ENCODE peak calls at places on chromosomes 13 and 19, in five cellular contexts. P is ascending aorta, L is testis, K is IMR-90, G is tibial nerve. R is an unnamed sample. For H3K4me1 and H3K36me3, the result is how much of the 10 kb centered on the place peaks cover.

GRCh38 chr13:33446821-33447481 is 161.4 kb upstream of the STARD13 start:
- DNase-seq in P (no peak), L (no peak), K (no peak), G (no peak), R (no peak)

GRCh38 chr19:13102666-13103584 is at the start of gene LYL1:
- DNase-seq in P (no peak), L (peak), K (no peak), G (peak), R (no peak)

GRCh38 chr19:31329819-31330218 is 19.4 kb downstream of the TSHZ3 start:
- DNase-seq in P (no peak), L (no peak), K (no peak), G (no peak), R (no peak)

GRCh38 chr13:77779461-77780272 is 82.2 kb downstream of the SLAIN1 start:
- DNase-seq in P (no peak), L (peak), K (peak), G (peak), R (peak)

GRCh38 chr13:102550507-102550906 is 46.3 kb upstream of the TPP2 start:
- DNase-seq in P (no peak), L (no peak), K (no peak), G (no peak), R (no peak)

GRCh38 chr13:66483712-66484111 is 746.4 kb downstream of the PCDH9 start:
- DNase-seq in P (no peak), L (peak), K (no peak), G (no peak), R (no peak)

GRCh38 chr13:98672947-98673545 is 79.4 kb downstream of the SLC15A1 start:
- DNase-seq in P (peak), L (peak), K (peak), G (peak), R (peak)

GRCh38 chr13:88586263-88586662 is 915.1 kb downstream of the SLITRK5 start:
- DNase-seq in P (no peak), L (no peak), K (no peak), G (no peak), R (no peak)

GRCh38 chr13:109144693-109145437 is 515.5 kb downstream of the MYO16 start:
- DNase-seq in P (no peak), L (no peak), K (no peak), G (no peak), R (no peak)

GRCh38 chr13:48859168-48860105 is 116.3 kb upstream of the FNDC3A start:
- DNase-seq in P (no peak), L (no peak), K (no peak), G (no peak), R (no peak)

GRCh38 chr13:77696006-77696862 is 1.3 kb upstream of the SLAIN1 start:
- DNase-seq in P (no peak), L (no peak), K (no peak), G (no peak), R (peak)

GRCh38 chr13:98749501-98749900 is 3.0 kb downstream of the SLC15A1 start:
- DNase-seq in P (no peak), L (no peak), K (peak), G (no peak), R (no peak)

GRCh38 chr13:21670006-21670882 is 629 bp upstream of the FGF9 start:
- DNase-seq in P (no peak), L (peak), K (peak), G (peak), R (peak)

GRCh38 chr13:21672811-21673591 is 2.1 kb downstream of the FGF9 start:
- DNase-seq in P (no peak), L (no peak), K (no peak), G (no peak), R (no peak)

GRCh38 chr13:21673592-21674270 is 2.9 kb downstream of the FGF9 start:
- DNase-seq in P (no peak), L (peak), K (peak), G (no peak), R (peak)

GRCh38 chr13:21670883-21671792 is at the start of gene FGF9:
- DNase-seq in P (no peak), L (peak), K (peak), G (no peak), R (peak)

DNA sequence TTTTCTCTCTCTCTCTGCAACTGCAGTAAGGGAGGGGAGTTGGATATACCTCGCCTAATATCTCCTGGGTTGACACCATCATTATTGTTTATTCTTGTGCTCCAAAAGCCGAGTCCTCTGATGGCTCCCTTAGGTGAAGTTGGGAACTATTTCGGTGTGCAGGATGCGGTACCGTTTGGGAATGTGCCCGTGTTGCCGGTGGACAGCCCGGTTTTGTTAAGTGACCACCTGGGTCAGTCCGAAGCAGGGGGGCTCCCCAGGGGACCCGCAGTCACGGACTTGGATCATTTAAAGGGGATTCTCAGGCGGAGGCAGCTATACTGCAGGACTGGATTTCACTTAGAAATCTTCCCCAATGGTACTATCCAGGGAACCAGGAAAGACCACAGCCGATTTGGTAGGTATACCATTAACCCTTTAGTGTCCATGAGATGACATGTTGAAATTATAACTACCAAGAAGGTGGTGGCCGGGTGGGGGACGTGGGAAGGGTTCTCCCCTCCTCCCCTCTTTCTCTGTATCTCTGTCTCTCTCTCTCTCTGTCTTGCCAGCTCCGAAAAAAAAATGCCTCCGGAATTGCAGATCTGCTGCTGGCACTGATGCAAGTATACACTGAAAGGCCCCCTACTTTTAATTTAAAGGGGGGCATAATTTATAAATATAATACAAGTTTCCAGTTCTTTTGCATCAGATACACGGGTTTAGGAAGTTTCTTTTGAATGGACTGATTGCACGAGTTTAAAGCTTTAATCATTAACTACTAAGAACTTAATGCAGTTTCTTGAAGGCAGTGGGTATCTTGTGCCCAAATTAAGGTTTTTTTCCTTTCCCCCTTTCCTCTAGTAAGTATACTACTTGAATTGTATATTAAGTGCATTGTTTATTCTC is 1.2 kb downstream of the FGF9 start:
- DNase-seq in P (no peak), L (no peak), K (no peak), G (no peak), R (no peak)
- H3K4me3 ChIP-seq in P (peak), L (no peak), K (peak), G (no peak), R (no peak)

DNA sequence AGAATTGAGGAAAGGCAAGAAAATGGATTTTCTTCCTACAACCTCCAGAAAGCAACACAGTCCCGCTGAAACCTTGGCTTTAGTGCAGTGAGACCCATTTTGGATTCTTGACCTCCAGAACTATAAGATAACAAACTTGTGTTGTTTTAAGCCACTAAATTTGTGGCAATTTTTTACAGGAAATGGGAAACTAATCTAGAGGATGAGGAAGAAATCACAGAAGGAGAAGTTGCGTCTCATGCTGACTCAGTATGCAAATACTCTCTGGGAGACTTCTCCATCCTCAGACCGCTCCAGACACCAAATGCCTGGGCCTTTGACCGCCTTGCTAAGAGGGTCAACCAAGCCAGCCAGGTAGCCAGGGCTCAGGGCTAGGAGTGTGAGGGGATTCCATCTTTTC is 13.1 kb upstream of the CEACAM16 start:
- DNase-seq in P (no peak), L (no peak), K (peak), G (no peak), R (no peak)
- H3K4me1 ChIP-seq in P (under half), L (under half), K (under half), G (under half), R (under half)

DNA sequence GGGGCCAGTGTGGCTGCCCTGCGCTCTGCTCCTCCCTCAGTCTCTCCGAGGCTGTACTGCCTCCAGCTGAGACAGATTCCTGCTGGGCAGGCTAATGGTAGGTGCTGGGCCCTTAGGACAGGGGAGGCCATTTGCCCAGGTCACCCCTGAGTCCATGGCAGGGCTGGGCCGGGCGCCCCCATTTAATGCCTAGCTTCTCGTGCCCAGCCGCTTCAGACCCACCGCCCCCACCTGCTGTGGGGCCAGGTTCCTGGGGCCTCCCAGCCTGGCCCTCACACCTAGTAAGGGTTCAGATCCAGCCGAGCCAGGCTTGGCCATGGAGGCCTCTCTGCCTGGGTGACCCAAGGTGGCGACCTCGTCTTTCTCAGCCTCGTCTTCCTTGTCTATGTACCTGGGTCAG is 17.8 kb downstream of the PIAS4 start:
- DNase-seq in P (no peak), L (no peak), K (no peak), G (no peak), R (no peak)
- H3K36me3 ChIP-seq in P (under half), L (under half), K (under half), G (under half), R (under half)

DNA sequence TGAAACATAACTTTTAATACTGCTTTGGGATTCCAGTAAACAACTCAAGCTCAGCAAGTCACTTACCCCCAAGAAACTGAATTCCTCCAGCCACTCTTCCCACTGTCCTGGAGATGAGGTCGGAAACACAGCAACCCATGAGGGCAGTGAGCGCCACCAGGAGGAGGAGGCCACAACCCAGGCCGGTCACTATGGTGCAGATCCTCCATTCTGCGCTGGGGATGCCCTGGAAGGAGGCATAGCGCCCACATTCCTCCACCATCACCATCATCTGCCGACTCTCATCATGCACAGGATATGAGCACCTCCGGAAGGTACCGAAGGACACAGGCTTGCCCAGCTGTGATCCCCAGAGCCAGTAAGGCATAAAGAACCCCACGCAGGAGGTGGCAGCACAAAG is 2.2 kb downstream of the LHFPL6 start:
- DNase-seq in P (no peak), L (no peak), K (no peak), G (peak), R (peak)
- H3K4me3 ChIP-seq in P (peak), L (no peak), K (peak), G (peak), R (no peak)

GRCh38 chr19:38661996-38662395 is 14.5 kb downstream of the ACTN4 start:
- DNase-seq in P (no peak), L (no peak), K (no peak), G (no peak), R (no peak)
- H3K4me1 ChIP-seq in P (half or more), L (half or more), K (half or more), G (half or more), R (under half)

GRCh38 chr19:39372047-39372802 is 18.7 kb downstream of the PAF1 start:
- DNase-seq in P (peak), L (peak), K (peak), G (peak), R (no peak)
- H3K36me3 ChIP-seq in P (under half), L (under half), K (half or more), G (under half), R (half or more)

GRCh38 chr19:2777952-2778683 is 5.0 kb downstream of the SGTA start:
- DNase-seq in P (no peak), L (no peak), K (no peak), G (no peak), R (no peak)

GRCh38 chr19:2779121-2779740 is 3.8 kb downstream of the SGTA start:
- DNase-seq in P (no peak), L (no peak), K (no peak), G (no peak), R (no peak)

GRCh38 chr19:2774083-2774679 is 8.9 kb downstream of the SGTA start:
- DNase-seq in P (no peak), L (no peak), K (no peak), G (no peak), R (no peak)

GRCh38 chr19:2774953-2775555 is 8.0 kb downstream of the SGTA start:
- DNase-seq in P (no peak), L (no peak), K (no peak), G (no peak), R (no peak)

GRCh38 chr19:2775556-2776430 is 7.3 kb downstream of the SGTA start:
- DNase-seq in P (peak), L (peak), K (peak), G (peak), R (no peak)
- H3K4me3 ChIP-seq in P (no peak), L (no peak), K (no peak), G (no peak), R (no peak)

DNA sequence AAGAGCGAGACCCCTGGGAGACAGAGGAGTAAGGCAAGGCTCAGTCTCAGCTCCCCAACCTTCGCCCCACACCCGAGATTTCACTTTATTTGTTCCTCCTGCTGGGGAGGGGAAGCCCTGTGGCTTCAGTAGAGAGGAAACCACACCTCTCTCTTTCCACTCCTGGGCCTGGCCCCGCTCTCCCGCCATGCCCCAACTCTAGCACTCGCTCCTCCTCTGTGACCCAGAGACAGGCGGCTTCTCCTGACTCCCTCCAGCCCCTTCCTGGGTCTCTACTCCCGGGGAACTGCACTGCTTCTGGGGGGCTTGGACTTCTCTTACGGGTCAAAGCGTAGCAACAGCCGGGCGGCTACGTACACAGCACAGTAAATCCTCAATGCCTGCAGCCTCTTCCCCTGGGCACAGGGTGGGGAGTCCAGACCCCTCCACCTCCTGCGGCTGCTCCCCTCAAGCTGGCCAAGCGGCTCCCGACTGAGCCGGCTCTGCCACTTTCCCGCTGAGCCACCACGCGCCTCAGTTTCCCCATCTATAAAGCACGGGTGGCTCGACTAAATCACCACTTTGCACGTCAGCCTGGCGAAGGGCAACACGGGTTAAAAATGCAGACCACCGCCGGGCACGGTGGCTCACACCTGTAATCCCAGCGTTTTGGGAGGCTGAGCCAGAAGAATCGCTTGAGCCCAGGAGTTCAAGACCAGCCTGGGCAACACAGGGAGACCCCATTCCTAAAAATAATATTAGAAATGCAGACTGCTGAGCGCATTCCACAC is 1.4 kb downstream of the RNF126 start:
- DNase-seq in P (no peak), L (no peak), K (no peak), G (no peak), R (no peak)
- H3K4me1 ChIP-seq in P (under half), L (half or more), K (under half), G (half or more), R (under half)